ENCODE peak calls at places on chromosomes 6 and 20, in seven cellular contexts. E is OCI-LY7, H is progenitor cell of endocrine pancreas, P is breast epithelium, L is B cell, O is lung, T is dorsolateral prefrontal cortex. M is an unnamed sample.

GRCh38 chr6:138526822-138527235 is 27.5 kb upstream of the NHSL1 start:
- DNase-seq in E (no peak), H (no peak), P (no peak), L (no peak), O (no peak), T (no peak), M (no peak)

GRCh38 chr20:64280460-64280843 is 24.9 kb downstream of the PCMTD2 start:
- DNase-seq in E (no peak), H (no peak), P (no peak), L (no peak), O (no peak), T (no peak), M (no peak)

GRCh38 chr20:58433029-58433657 is 44.1 kb downstream of the VAPB start:
- DNase-seq in E (no peak), H (no peak), P (no peak), L (no peak), O (no peak), T (no peak), M (no peak)

GRCh38 chr20:38130687-38131587 is 34.1 kb downstream of the TGM2 start:
- DNase-seq in E (no peak), H (no peak), P (no peak), L (no peak), O (no peak), T (no peak), M (no peak)

GRCh38 chr20:32343438-32343837 is 14.7 kb upstream of the ASXL1 start:
- DNase-seq in E (no peak), H (no peak), P (no peak), L (no peak), O (no peak), T (no peak), M (no peak)

GRCh38 chr6:57278570-57278969 is 38.9 kb upstream of the PRIM2 start:
- DNase-seq in E (no peak), H (no peak), P (no peak), L (no peak), O (no peak), T (no peak), M (no peak)

GRCh38 chr6:99790679-99791078 is 184.0 kb downstream of the PRDM13 start:
- DNase-seq in E (peak), H (no peak), P (no peak), L (no peak), O (no peak), T (no peak), M (no peak)

GRCh38 chr6:128507337-128508310 is 12.8 kb downstream of the PTPRK start:
- DNase-seq in E (no peak), H (no peak), P (no peak), L (no peak), O (no peak), T (no peak), M (no peak)

GRCh38 chr20:41395669-41396664 is 29.3 kb upstream of the EMILIN3 start:
- DNase-seq in E (no peak), H (no peak), P (no peak), L (no peak), O (no peak), T (no peak), M (no peak)

GRCh38 chr6:101700655-101701054 is 307.1 kb downstream of the GRIK2 start:
- DNase-seq in E (no peak), H (no peak), P (no peak), L (no peak), O (no peak), T (no peak), M (no peak)

GRCh38 chr6:132736239-132736638 is 21.5 kb downstream of the VNN2 start:
- DNase-seq in E (no peak), H (no peak), P (no peak), L (no peak), O (no peak), T (no peak), M (no peak)

GRCh38 chr6:132733814-132734213 is 20.0 kb upstream of the VNN1 start:
- DNase-seq in E (no peak), H (no peak), P (no peak), L (no peak), O (no peak), T (no peak), M (no peak)

GRCh38 chr6:132733288-132733687 is 19.4 kb upstream of the VNN1 start:
- DNase-seq in E (no peak), H (no peak), P (no peak), L (no peak), O (no peak), T (no peak), M (no peak)

GRCh38 chr6:132731086-132731485 is 17.2 kb upstream of the VNN1 start:
- DNase-seq in E (no peak), H (no peak), P (no peak), L (no peak), O (no peak), T (no peak), M (no peak)

DNA sequence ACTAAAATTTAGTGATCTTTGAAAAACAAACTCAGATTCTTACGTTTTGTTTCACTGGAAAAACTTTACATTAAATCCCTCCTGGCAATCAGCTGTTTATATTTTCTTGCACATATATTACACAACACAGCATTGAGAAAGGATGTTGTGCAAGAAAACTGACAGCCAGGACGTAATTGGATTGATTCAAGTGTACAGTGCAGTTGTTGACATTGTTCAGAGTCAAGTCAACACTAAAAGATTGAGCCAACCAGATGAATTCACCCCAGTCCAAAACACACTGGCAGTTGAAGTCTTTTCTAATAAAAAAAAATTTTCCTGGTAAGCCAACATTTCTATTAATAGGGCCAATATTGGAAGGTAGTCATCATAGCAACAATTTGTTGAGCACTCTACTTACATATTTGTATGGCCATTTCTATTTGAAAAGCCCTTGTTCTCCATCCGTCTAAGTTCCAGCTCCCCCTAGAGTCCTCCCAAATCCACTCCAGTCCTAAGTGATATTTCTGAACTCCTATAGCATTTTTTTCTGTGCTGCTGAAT is 20.9 kb upstream of the VNN1 start:
- DNase-seq in E (no peak), H (no peak), P (no peak), L (no peak), O (no peak), T (no peak), M (no peak)
- TF ChIP-seq CTCF in E (peak), H (peak), P (no peak), L (no peak), O (no peak), T (peak), M (peak)

DNA sequence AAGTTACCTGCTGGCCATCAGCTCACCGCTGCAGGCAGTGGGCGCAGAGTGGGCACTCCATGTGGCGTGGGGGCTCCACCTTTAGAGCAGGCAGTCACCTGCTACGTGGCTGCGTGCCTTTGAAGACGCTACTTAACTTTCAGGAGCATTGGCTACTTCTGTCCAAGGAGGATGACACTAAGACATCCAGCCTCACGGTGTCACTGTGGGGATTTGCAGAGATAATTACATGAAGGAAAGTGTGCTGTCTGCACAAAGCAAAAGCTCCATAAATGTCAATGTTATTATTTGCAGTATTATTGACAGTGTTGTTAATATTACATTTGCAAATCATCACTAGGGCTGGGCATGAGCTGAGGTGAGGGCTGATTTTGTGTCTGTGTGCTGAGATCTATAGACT is 166.0 kb upstream of the SYNDIG1 start:
- DNase-seq in E (no peak), H (no peak), P (no peak), L (no peak), O (no peak), T (no peak), M (no peak)
- TF ChIP-seq CTCF in E (no peak), H (no peak), P (no peak), L (no peak), O (no peak), T (peak), M (no peak)

GRCh38 chr6:105069821-105070445 is 109.9 kb downstream of the POPDC3 start:
- DNase-seq in E (no peak), H (no peak), P (no peak), L (no peak), O (no peak), T (no peak), M (no peak)
- TF ChIP-seq CTCF in E (no peak), H (no peak), P (no peak), L (no peak), O (no peak), T (no peak), M (no peak)

DNA sequence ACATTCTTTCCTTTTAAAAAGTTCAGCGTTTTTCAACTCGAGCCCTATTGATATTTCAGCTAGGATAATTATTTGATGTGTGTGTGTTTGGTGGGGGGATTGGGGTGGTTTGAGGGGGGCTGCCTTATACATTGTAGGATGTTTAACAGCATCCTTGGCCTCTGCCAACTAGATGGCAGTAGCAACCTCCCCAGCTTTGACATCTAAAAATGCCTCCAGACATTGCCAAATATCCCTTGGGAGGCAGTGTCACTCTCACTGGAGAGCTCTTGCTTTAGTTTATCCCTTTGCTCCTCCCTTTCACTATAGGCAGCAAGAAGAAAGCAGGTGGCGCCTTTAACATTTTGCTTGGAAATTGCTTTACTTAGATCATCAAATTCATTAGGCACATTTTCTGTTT is 14.6 kb upstream of the TP53TG5 start:
- DNase-seq in E (no peak), H (no peak), P (no peak), L (no peak), O (no peak), T (no peak), M (no peak)
- TF ChIP-seq CTCF in E (peak), H (no peak), P (no peak), L (no peak), O (no peak), T (peak), M (no peak)

GRCh38 chr20:24370249-24370648 is 99.2 kb upstream of the SYNDIG1 start:
- DNase-seq in E (no peak), H (no peak), P (no peak), L (no peak), O (no peak), T (no peak), M (no peak)
- TF ChIP-seq CTCF in E (no peak), H (no peak), P (no peak), L (no peak), O (no peak), T (no peak), M (no peak)

GRCh38 chr20:1325173-1326030 is 3.5 kb downstream of the SDCBP2 start:
- DNase-seq in E (peak), H (peak), P (peak), L (peak), O (peak), T (peak), M (peak)
- TF ChIP-seq CTCF in E (no peak), H (peak), P (peak), L (no peak), O (no peak), T (peak), M (peak)

GRCh38 chr6:27865952-27866369 is 46.2 kb downstream of the OR2B2 start:
- DNase-seq in E (peak), H (no peak), P (no peak), L (peak), O (no peak), T (no peak), M (no peak)
- TF ChIP-seq CTCF in E (no peak), H (no peak), P (no peak), L (no peak), O (no peak), T (no peak), M (no peak)

DNA sequence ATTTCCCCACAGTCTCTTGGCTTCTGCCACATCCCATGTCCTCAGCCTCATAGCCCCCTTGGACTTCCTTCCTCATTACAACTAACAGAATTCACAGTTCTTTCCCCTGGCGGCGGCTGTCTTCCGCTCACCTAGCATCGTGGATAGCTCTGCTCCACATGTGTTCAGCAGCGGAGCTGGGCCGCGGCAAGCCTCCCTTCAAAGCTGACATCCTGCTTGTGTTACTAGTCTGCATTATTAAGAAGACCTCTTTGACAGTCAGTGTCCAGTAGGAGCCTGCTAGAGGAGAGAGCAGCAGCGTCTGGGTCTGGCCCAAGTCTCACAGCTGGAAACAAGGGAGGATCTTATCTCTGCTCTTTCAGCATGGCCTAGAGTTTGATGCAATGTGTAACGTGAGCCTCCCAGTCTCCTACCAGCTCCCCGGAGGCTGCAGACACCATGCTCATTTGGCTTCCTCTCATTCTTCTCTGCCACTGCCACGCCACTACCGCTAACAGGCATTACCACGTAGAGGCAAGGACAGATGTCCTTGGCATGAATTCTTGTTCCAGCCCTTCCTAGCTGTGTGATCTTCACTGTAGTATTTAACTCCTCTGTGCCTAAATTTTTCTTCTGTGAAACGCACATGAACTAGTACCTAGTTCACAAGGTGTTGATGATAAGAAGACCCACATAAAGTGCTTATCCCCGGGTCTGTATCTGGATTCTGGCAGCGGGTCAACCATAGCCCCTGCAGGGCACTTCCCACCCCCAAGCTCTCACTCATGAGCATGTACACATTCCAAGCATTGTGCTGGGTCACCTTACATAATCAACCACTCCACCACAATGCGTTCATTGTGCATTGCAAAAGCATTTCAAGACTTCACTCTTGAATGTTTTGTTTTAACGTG is 107.1 kb upstream of the BACH2 start:
- DNase-seq in E (no peak), H (no peak), P (no peak), L (no peak), O (no peak), T (no peak), M (no peak)
- TF ChIP-seq CTCF in E (no peak), H (no peak), P (no peak), L (no peak), O (no peak), T (no peak), M (no peak)

GRCh38 chr6:2522521-2522920 is 228.2 kb downstream of the MYLK4 start:
- DNase-seq in E (no peak), H (no peak), P (no peak), L (no peak), O (no peak), T (no peak), M (no peak)

GRCh38 chr6:2526766-2527165 is 224.0 kb downstream of the MYLK4 start:
- DNase-seq in E (no peak), H (no peak), P (no peak), L (no peak), O (no peak), T (no peak), M (no peak)

GRCh38 chr6:2528156-2528555 is 222.6 kb downstream of the MYLK4 start:
- DNase-seq in E (no peak), H (no peak), P (no peak), L (no peak), O (no peak), T (no peak), M (no peak)

GRCh38 chr6:2523061-2523460 is 227.7 kb downstream of the MYLK4 start:
- DNase-seq in E (no peak), H (no peak), P (no peak), L (no peak), O (no peak), T (no peak), M (no peak)

GRCh38 chr6:2524090-2524489 is 226.6 kb downstream of the MYLK4 start:
- DNase-seq in E (peak), H (no peak), P (no peak), L (no peak), O (no peak), T (no peak), M (no peak)
- TF ChIP-seq CTCF in E (peak), H (no peak), P (no peak), L (no peak), O (no peak), T (no peak), M (peak)

GRCh38 chr20:33862709-33863403 is 51.7 kb downstream of the CHMP4B start:
- DNase-seq in E (peak), H (peak), P (no peak), L (no peak), O (peak), T (peak), M (no peak)
- TF ChIP-seq CTCF in E (peak), H (peak), P (peak), L (peak), O (peak), T (peak), M (peak)